ENCODE peak calls at places on chromosomes 5 and 9, in eight cellular contexts. One of them, this sample, is unnamed.

GRCh38 chr9:35044071-35044470 is 28.4 kb downstream of the VCP start:
- DNase-seq in NCI-H1092: no peak
- DNase-seq in SK-N-SH: no peak
- DNase-seq in NCI-H345: no peak
- DNase-seq in tibial nerve: no peak
- DNase-seq in PC-3: no peak
- DNase-seq in NCI-H1417: no peak
- DNase-seq in activated T-helper 9 cell treated with anti-CD3 and anti-CD28 coated beads, Interleukin-2, amount 50 U/mL, for 16 hours: no peak
- DNase-seq in this sample: no peak

GRCh38 chr9:122131401-122131921 is 28.1 kb downstream of the NDUFA8 start:
- DNase-seq in tibial nerve: no peak
- DNase-seq in NCI-H345: peak; percentile 54
- DNase-seq in SK-N-SH: no peak
- DNase-seq in NCI-H1417: peak; percentile 89
- DNase-seq in activated T-helper 9 cell treated with anti-CD3 and anti-CD28 coated beads, Interleukin-2, amount 50 U/mL, for 16 hours: no peak
- DNase-seq in PC-3: no peak
- DNase-seq in NCI-H1092: peak; percentile 15
- DNase-seq in this sample: peak; percentile 84

GRCh38 chr9:754150-754931 is 87.2 kb upstream of the DMRT1 start:
- DNase-seq in SK-N-SH: no peak
- DNase-seq in NCI-H345: no peak
- DNase-seq in activated T-helper 9 cell treated with anti-CD3 and anti-CD28 coated beads, Interleukin-2, amount 50 U/mL, for 16 hours: no peak
- DNase-seq in PC-3: peak; percentile 5
- DNase-seq in tibial nerve: no peak
- DNase-seq in NCI-H1092: no peak
- DNase-seq in NCI-H1417: no peak
- DNase-seq in this sample: no peak

GRCh38 chr5:34626036-34626435 is 30.1 kb upstream of the RAI14 start:
- DNase-seq in NCI-H1092: no peak
- DNase-seq in NCI-H345: no peak
- DNase-seq in PC-3: peak; percentile 48
- DNase-seq in activated T-helper 9 cell treated with anti-CD3 and anti-CD28 coated beads, Interleukin-2, amount 50 U/mL, for 16 hours: no peak
- DNase-seq in tibial nerve: no peak
- DNase-seq in NCI-H1417: no peak
- DNase-seq in SK-N-SH: no peak
- DNase-seq in this sample: no peak

GRCh38 chr9:34045903-34046302 is 2.8 kb downstream of the UBAP2 start:
- DNase-seq in PC-3: no peak
- DNase-seq in SK-N-SH: no peak
- DNase-seq in tibial nerve: no peak
- DNase-seq in NCI-H345: no peak
- DNase-seq in NCI-H1417: no peak
- DNase-seq in NCI-H1092: no peak
- DNase-seq in activated T-helper 9 cell treated with anti-CD3 and anti-CD28 coated beads, Interleukin-2, amount 50 U/mL, for 16 hours: no peak
- DNase-seq in this sample: no peak

GRCh38 chr5:66582499-66582898 is 13.7 kb upstream of the MAST4 start:
- DNase-seq in NCI-H1092: no peak
- DNase-seq in PC-3: peak; percentile 1
- DNase-seq in SK-N-SH: no peak
- DNase-seq in NCI-H345: no peak
- DNase-seq in tibial nerve: no peak
- DNase-seq in NCI-H1417: no peak
- DNase-seq in activated T-helper 9 cell treated with anti-CD3 and anti-CD28 coated beads, Interleukin-2, amount 50 U/mL, for 16 hours: no peak
- DNase-seq in this sample: no peak

GRCh38 chr9:111959468-111959941 is 62.9 kb downstream of the UGCG start:
- DNase-seq in NCI-H345: peak; percentile 14
- DNase-seq in NCI-H1417: peak; percentile 62
- DNase-seq in PC-3: peak; percentile 84
- DNase-seq in NCI-H1092: no peak
- DNase-seq in activated T-helper 9 cell treated with anti-CD3 and anti-CD28 coated beads, Interleukin-2, amount 50 U/mL, for 16 hours: no peak
- DNase-seq in SK-N-SH: no peak
- DNase-seq in tibial nerve: no peak
- DNase-seq in this sample: no peak

GRCh38 chr5:78586251-78586650 is 62.3 kb downstream of the LHFPL2 start:
- DNase-seq in NCI-H1417: no peak
- DNase-seq in NCI-H1092: no peak
- DNase-seq in SK-N-SH: no peak
- DNase-seq in activated T-helper 9 cell treated with anti-CD3 and anti-CD28 coated beads, Interleukin-2, amount 50 U/mL, for 16 hours: no peak
- DNase-seq in tibial nerve: no peak
- DNase-seq in NCI-H345: no peak
- DNase-seq in PC-3: peak; percentile 90
- DNase-seq in this sample: no peak

GRCh38 chr5:163434410-163434866 is 3.0 kb upstream of the CCNG1 start:
- DNase-seq in SK-N-SH: no peak
- DNase-seq in NCI-H345: no peak
- DNase-seq in tibial nerve: no peak
- DNase-seq in PC-3: peak; percentile 59
- DNase-seq in NCI-H1092: no peak
- DNase-seq in NCI-H1417: no peak
- DNase-seq in activated T-helper 9 cell treated with anti-CD3 and anti-CD28 coated beads, Interleukin-2, amount 50 U/mL, for 16 hours: no peak
- DNase-seq in this sample: peak; percentile 3

GRCh38 chr9:79542735-79543504 is 28.8 kb upstream of the TLE4 start:
- DNase-seq in PC-3: no peak
- DNase-seq in NCI-H1417: no peak
- DNase-seq in activated T-helper 9 cell treated with anti-CD3 and anti-CD28 coated beads, Interleukin-2, amount 50 U/mL, for 16 hours: no peak
- DNase-seq in NCI-H1092: peak; percentile 51
- DNase-seq in NCI-H345: peak; percentile 42
- DNase-seq in SK-N-SH: no peak
- DNase-seq in tibial nerve: no peak
- DNase-seq in this sample: no peak

This sample was measured in COR-L47.